ENCODE peak calls at places on chromosomes 7 and 10, in four cellular contexts. T is neural progenitor cell; A is IMR-90; D is CD8-positive, alpha-beta memory T cell. E is an unnamed sample.

GRCh38 chr10:129074939-129075338 is 392.1 kb upstream of the MGMT start:
- DNase-seq in D (no peak), A (no peak), T (no peak), E (no peak)

GRCh38 chr10:44400553-44400952 is 15.7 kb upstream of the CXCL12 start:
- DNase-seq in T (no peak), A (no peak), D (no peak), E (no peak)

GRCh38 chr10:18533921-18534320 is 117.5 kb downstream of the NSUN6 start:
- DNase-seq in T (no peak), D (no peak), A (peak), E (no peak)

GRCh38 chr7:75534727-75535307 is 42.7 kb downstream of the SPDYE5 start:
- DNase-seq in T (no peak), A (peak), D (no peak), E (no peak)

GRCh38 chr10:1109795-1110673 is 53.8 kb downstream of the WDR37 start:
- DNase-seq in T (peak), A (peak), D (peak), E (no peak)

GRCh38 chr10:44344727-44345126 is 40.2 kb downstream of the CXCL12 start:
- DNase-seq in D (no peak), T (no peak), A (no peak), E (no peak)

GRCh38 chr7:7977774-7978173 is 9.2 kb downstream of the GLCCI1 start:
- DNase-seq in A (peak), D (no peak), T (no peak), E (no peak)

GRCh38 chr7:36287371-36288241 is 102.1 kb upstream of the ANLN start:
- DNase-seq in A (no peak), T (no peak), D (peak), E (no peak)

GRCh38 chr7:80508440-80508839 is 3.4 kb downstream of the GNAT3 start:
- DNase-seq in T (no peak), D (no peak), A (peak), E (no peak)

GRCh38 chr10:103111031-103111917 is 81.8 kb downstream of the NT5C2 start:
- DNase-seq in T (peak), D (no peak), A (peak), E (no peak)

GRCh38 chr7:25852249-25852994 is 299.6 kb upstream of the NFE2L3 start:
- DNase-seq in A (no peak), D (no peak), T (peak), E (no peak)

GRCh38 chr7:73539709-73540108 is 17.6 kb upstream of the BAZ1B start:
- DNase-seq in T (no peak), D (no peak), A (no peak), E (no peak)

GRCh38 chr10:87560495-87561222 is 56.0 kb downstream of the MINPP1 start:
- DNase-seq in T (no peak), A (no peak), D (no peak), E (no peak)

GRCh38 chr10:118108194-118109026 is 61.7 kb upstream of the RAB11FIP2 start:
- DNase-seq in T (peak), D (no peak), A (no peak), E (no peak)

GRCh38 chr10:92692085-92692671 is 2.4 kb downstream of the HHEX start:
- DNase-seq in T (peak), A (no peak), D (no peak), E (no peak)
- H3K27ac ChIP-seq in T (no peak), A (peak), D (peak), E (peak)

GRCh38 chr7:129865932-129866214 is 86.9 kb downstream of the UBE2H start:
- DNase-seq in T (no peak), D (no peak), A (no peak), E (no peak)

GRCh38 chr7:129859188-129859587 is 93.6 kb downstream of the UBE2H start:
- DNase-seq in D (no peak), A (peak), T (no peak), E (no peak)

GRCh38 chr7:129864042-129864441 is 88.7 kb downstream of the UBE2H start:
- DNase-seq in A (no peak), T (no peak), D (no peak), E (no peak)

GRCh38 chr7:129865093-129865931 is 87.4 kb downstream of the UBE2H start:
- DNase-seq in A (peak), D (no peak), T (no peak), E (no peak)

GRCh38 chr7:129862672-129863071 is 90.1 kb downstream of the UBE2H start:
- DNase-seq in D (no peak), T (peak), A (no peak), E (no peak)
- H3K27ac ChIP-seq in D (no peak), T (no peak), A (no peak), E (no peak)

DNA sequence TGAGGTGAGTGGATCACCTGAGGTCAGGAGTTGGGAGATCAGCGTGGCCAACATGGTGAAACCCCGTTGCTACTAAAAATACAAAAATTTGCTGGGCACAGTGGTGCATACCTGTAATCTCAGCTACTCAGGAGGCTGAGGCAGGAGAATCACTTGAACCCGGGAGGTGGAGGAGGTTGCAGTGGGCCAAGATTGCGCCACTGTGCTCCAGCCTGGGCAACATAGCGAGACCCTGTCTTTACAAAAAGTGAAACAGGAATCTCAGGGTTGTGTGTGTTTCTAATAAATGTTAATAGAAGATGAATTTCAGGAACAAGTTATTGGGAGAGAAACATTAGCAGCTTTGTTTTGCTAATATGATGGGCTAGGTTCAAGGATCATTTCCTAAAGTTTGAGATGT is 19.9 kb downstream of the PPP2R2D start:
- DNase-seq in D (no peak), T (no peak), A (no peak), E (no peak)
- H3K27ac ChIP-seq in D (no peak), T (no peak), A (no peak), E (no peak)

GRCh38 chr7:135571834-135572233 is 14.1 kb downstream of the NUP205 start:
- DNase-seq in D (no peak), A (no peak), T (no peak), E (no peak)
- H3K27ac ChIP-seq in D (no peak), A (no peak), T (no peak), E (no peak)

GRCh38 chr7:20201380-20201779 is 15.8 kb downstream of the MACC1 start:
- DNase-seq in A (no peak), T (peak), D (no peak), E (peak)

GRCh38 chr7:20200965-20201364 is 16.2 kb downstream of the MACC1 start:
- DNase-seq in A (no peak), D (no peak), T (no peak), E (no peak)

GRCh38 chr7:20199015-20199737 is 18.0 kb downstream of the MACC1 start:
- DNase-seq in A (peak), T (no peak), D (no peak), E (peak)

GRCh38 chr7:20198295-20198694 is 18.9 kb downstream of the MACC1 start:
- DNase-seq in D (no peak), T (no peak), A (no peak), E (no peak)

GRCh38 chr7:20200361-20200760 is 16.8 kb downstream of the MACC1 start:
- DNase-seq in D (no peak), A (no peak), T (no peak), E (no peak)
- H3K27ac ChIP-seq in D (no peak), A (no peak), T (no peak), E (peak)